ENCODE peak calls at places on chromosomes 1 and 21, in six cellular contexts. S is MM.1S, X is right lobe of liver, C is tibial nerve, R is endothelial cell of umbilical vein, I is lung. B is an unnamed sample.
A peak's percentile ranks its signal among the peaks of the same experiment; 100 is the strongest.

GRCh38 chr1:154493276-154493675 is 8.7 kb upstream of the TDRD10 start:
- DNase-seq in R (peak; percentile 84), C (no peak), S (peak; percentile 27), X (peak; percentile 36), I (peak; percentile 46), B (no peak)

GRCh38 chr1:154759196-154759595 is 110.9 kb downstream of the KCNN3 start:
- DNase-seq in R (no peak), S (no peak), I (no peak), X (no peak), C (no peak), B (peak; percentile 14)

GRCh38 chr1:83102630-83103071 is 896.3 kb downstream of the TTLL7 start:
- DNase-seq in C (no peak), I (no peak), R (no peak), S (no peak), X (no peak), B (no peak)

GRCh38 chr1:119982006-119982405 is 85.7 kb upstream of the ADAM30 start:
- DNase-seq in I (no peak), S (no peak), C (no peak), R (peak; percentile 26), X (no peak), B (no peak)

GRCh38 chr1:46412853-46413595 is 18.9 kb downstream of the FAAH start:
- DNase-seq in X (no peak), C (no peak), I (no peak), S (no peak), R (no peak), B (no peak)

GRCh38 chr1:209627349-209628196 is 24.7 kb downstream of the LAMB3 start:
- DNase-seq in X (peak; percentile 85), S (peak; percentile 75), C (peak; percentile 44), R (peak; percentile 78), I (peak; percentile 66), B (peak; percentile 79)

GRCh38 chr1:22717038-22717758 is 6.6 kb downstream of the EPHB2 start:
- DNase-seq in S (no peak), I (no peak), X (no peak), R (no peak), C (no peak), B (peak; percentile 60)

GRCh38 chr1:56453016-56453721 is 126.2 kb downstream of the PLPP3 start:
- DNase-seq in S (no peak), I (no peak), X (peak; percentile 81), C (peak; percentile 38), R (no peak), B (no peak)

GRCh38 chr1:48627467-48627866 is 149.2 kb downstream of the BEND5 start:
- DNase-seq in I (no peak), S (no peak), X (no peak), R (no peak), C (no peak), B (no peak)

GRCh38 chr1:205319081-205320018 is 2.2 kb downstream of the NUAK2 start:
- DNase-seq in C (peak; percentile 54), R (peak; percentile 57), S (peak; percentile 45), X (peak; percentile 77), I (peak; percentile 85), B (peak; percentile 94)

GRCh38 chr21:39669976-39670671 is 57.4 kb downstream of the B3GALT5 start:
- DNase-seq in R (no peak), C (no peak), S (no peak), I (no peak), X (no peak), B (no peak)

GRCh38 chr1:218565333-218565732 is 220.2 kb downstream of the TGFB2 start:
- DNase-seq in C (no peak), X (no peak), R (no peak), S (no peak), I (no peak), B (no peak)

GRCh38 chr1:68167211-68167610 is 65.1 kb downstream of the WLS start:
- DNase-seq in X (no peak), S (no peak), R (no peak), I (no peak), C (no peak), B (no peak)

GRCh38 chr1:1906185-1907097 is 8.6 kb upstream of the CALML6 start:
- DNase-seq in R (peak; percentile 78), C (peak; percentile 69), X (peak; percentile 88), S (peak; percentile 69), I (peak; percentile 85), B (peak; percentile 89)

GRCh38 chr1:21117159-21117953 is 59.3 kb downstream of the EIF4G3 start:
- DNase-seq in C (no peak), X (no peak), S (no peak), R (no peak), I (no peak), B (no peak)

GRCh38 chr1:96918406-96918805 is 196.8 kb downstream of the PTBP2 start:
- DNase-seq in I (no peak), C (no peak), S (no peak), R (no peak), X (no peak), B (no peak)

GRCh38 chr1:33433509-33434362 is 2.8 kb upstream of the PHC2 start:
- DNase-seq in I (peak; percentile 55), C (no peak), R (peak; percentile 90), X (peak; percentile 24), S (no peak), B (no peak)

GRCh38 chr21:35922618-35923017 is 137.7 kb downstream of the SETD4 start:
- DNase-seq in X (no peak), I (no peak), R (peak; percentile 58), C (no peak), S (no peak), B (no peak)

GRCh38 chr1:35929730-35930592 is 944 bp upstream of the AGO3 start:
- DNase-seq in R (no peak), S (peak; percentile 35), C (no peak), I (peak; percentile 49), X (peak; percentile 38), B (peak; percentile 41)

GRCh38 chr1:61782771-61783170 is 40.5 kb downstream of the PATJ start:
- DNase-seq in X (no peak), C (no peak), S (peak; percentile 64), I (no peak), R (no peak), B (no peak)

GRCh38 chr1:41994195-41994894 is 75.6 kb upstream of the HIVEP3 start:
- DNase-seq in S (no peak), C (no peak), I (peak; percentile 11), R (no peak), X (no peak), B (no peak)

GRCh38 chr1:56963667-56964066 is 2.1 kb downstream of the C8B start:
- DNase-seq in R (no peak), C (no peak), I (no peak), S (no peak), X (no peak), B (no peak)

GRCh38 chr1:40896482-40896881 is 34.3 kb upstream of the CITED4 start:
- DNase-seq in I (no peak), S (no peak), R (no peak), X (no peak), C (no peak), B (no peak)

GRCh38 chr1:40898434-40898900 is 36.3 kb upstream of the CITED4 start:
- DNase-seq in X (no peak), S (no peak), R (peak; percentile 74), I (no peak), C (no peak), B (peak; percentile 45)

GRCh38 chr1:40897499-40897898 is 35.3 kb upstream of the CITED4 start:
- DNase-seq in S (no peak), C (no peak), X (no peak), R (peak; percentile 37), I (no peak), B (no peak)

GRCh38 chr1:40901886-40902633 is 39.9 kb upstream of the CITED4 start:
- DNase-seq in I (no peak), X (no peak), S (no peak), C (peak; percentile 51), R (peak; percentile 47), B (no peak)

DNA sequence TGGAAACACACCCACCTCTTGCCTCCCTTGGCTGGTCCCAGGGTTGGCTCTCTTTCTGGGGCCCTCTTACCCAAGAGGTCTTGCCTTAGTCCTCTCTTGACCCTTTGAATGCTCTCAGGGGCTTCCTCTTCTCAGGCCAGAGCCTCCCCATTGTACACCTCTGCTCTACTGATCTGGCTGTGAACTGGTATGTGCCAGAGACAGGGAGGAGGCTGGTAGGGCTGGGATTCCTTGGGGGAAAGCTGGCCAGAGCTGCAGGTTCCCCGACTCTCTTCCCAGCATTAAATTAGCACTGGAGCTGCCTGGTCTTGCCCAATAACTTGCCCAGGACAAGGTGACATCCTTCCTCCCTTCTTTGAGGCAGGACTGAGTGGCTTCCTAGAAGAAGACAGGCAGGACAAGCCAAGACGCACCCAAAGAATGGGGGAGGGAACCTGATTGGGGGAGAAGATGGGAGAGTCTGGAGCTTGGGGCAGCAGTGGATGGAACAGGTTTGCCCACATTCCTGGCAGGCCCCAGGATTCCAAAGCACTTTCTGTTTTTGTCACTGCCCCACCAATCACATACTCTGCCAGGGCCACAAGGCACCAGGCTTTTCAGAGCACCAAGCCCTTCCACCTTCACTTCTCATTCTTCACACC is 37.2 kb upstream of the CITED4 start:
- DNase-seq in R (no peak), S (no peak), C (no peak), I (peak; percentile 70), X (no peak), B (peak; percentile 81)
- H3K4me1 ChIP-seq in R (peaks cover 14% of the 10 kb centered on the region), S (no peaks in the 10 kb centered on the region), C (no peaks in the 10 kb centered on the region), I (no peaks in the 10 kb centered on the region), X (no peaks in the 10 kb centered on the region), B (peaks cover 22% of the 10 kb centered on the region)

DNA sequence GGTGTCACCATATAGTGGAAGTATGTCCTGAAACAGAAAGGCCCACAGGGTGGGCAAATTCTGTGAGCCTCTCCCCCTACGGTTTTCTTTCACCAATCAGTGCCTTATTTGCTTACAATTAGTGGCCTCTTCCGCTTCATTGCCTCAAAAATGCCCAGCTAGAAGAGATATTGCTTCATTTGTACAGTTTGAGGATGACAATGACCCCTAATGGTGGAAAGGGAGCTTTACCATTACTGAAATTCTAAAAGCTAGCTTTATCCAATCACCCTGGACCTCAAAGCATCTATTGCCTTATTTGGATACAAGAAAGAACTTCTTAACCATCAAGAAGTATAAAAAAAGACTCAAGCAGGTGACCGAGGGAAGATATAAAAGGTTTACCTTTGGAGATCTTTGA is 49.6 kb downstream of the LRRC71 start:
- DNase-seq in S (no peak), C (no peak), X (no peak), I (no peak), R (no peak), B (no peak)
- TF ChIP-seq CTCF in S (peak; percentile 32), C (no peak), X (peak; percentile 7), I (no peak), R (no peak), B (no peak)

DNA sequence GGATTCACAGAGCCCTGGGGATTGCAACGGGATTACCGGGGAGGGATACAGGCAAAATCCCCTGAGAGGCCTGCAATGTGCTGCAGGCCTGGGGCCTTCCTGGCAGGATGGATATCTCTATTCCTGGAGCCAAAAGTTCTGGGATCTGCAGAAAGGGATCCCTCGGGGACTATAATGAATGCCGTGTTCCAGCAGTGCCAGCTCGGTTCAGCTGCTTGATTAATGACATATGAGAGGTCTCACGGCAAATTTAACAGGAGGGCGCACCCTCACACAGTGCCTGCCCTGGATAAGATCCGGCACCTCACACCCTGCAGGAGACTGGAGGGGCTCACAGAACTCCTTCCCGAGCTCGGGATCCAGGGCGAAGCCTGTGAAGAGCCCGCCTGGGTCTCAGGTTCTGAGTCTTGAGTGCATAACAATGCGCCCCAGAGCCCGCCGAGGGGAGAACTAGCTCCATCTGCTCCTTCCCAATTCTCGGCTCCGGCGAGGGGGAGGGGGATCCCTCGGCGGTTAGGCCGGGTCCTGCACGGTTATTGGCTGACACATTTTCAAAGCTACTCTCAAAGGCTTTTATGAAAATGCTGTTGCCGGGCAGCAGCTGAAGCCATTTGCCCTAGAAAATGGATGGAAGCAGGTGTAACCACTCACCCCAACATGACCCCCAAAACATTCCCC is 15.4 kb upstream of the RGS8 start:
- DNase-seq in S (no peak), C (no peak), R (no peak), X (no peak), I (no peak), B (no peak)
- H3K4me3 ChIP-seq in S (no peak overlapping the region), C (no peak overlapping the region), R (no peak overlapping the region), X (no peak overlapping the region), I (no peak overlapping the region), B (no peak overlapping the region)

GRCh38 chr1:224622831-224623230 is 6.7 kb downstream of the CNIH3 start:
- DNase-seq in C (no peak), X (no peak), R (no peak), I (no peak), S (no peak), B (no peak)
- H3K4me1 ChIP-seq in C (no peaks in the 10 kb centered on the region), X (no peaks in the 10 kb centered on the region), R (peaks cover 20% of the 10 kb centered on the region), I (no peaks in the 10 kb centered on the region), S (peaks cover 32% of the 10 kb centered on the region), B (peaks cover 27% of the 10 kb centered on the region)

B was measured in stomach.